ENCODE peak calls at places on chromosome 2, in five cellular contexts. T is body of pancreas, Z is endothelial cell of umbilical vein, F is adrenal gland, C is ovary. P is an unnamed sample.

GRCh38 chr2:134782792-134783191 is 55.6 kb upstream of the ACMSD start:
- DNase-seq in T (no peak), Z (peak; percentile 26), F (peak; percentile 22), C (no peak), P (no peak)

GRCh38 chr2:217150236-217150635 is 290.4 kb upstream of the TNP1 start:
- DNase-seq in T (no peak), Z (no peak), F (no peak), C (no peak), P (no peak)

GRCh38 chr2:17000083-17000482 is 334.4 kb upstream of the CYRIA start:
- DNase-seq in T (no peak), Z (no peak), F (no peak), C (no peak), P (no peak)

GRCh38 chr2:44168684-44169154 is at the start of gene PPM1B:
- DNase-seq in T (peak; percentile 99), Z (no peak), F (peak; percentile 100), C (peak; percentile 99), P (no peak)

GRCh38 chr2:233007270-233007669 is 5.8 kb downstream of the NGEF start:
- DNase-seq in T (no peak), Z (no peak), F (no peak), C (no peak), P (no peak)

GRCh38 chr2:48965204-48965603 is 189.1 kb downstream of the FSHR start:
- DNase-seq in T (no peak), Z (no peak), F (no peak), C (no peak), P (no peak)

GRCh38 chr2:133110201-133110600 is 440.2 kb upstream of the LYPD1 start:
- DNase-seq in T (no peak), Z (no peak), F (no peak), C (no peak), P (no peak)

GRCh38 chr2:217418544-217418943 is 558.7 kb upstream of the TNP1 start:
- DNase-seq in T (no peak), Z (no peak), F (no peak), C (no peak), P (no peak)

GRCh38 chr2:230905448-230906430 is 19.3 kb downstream of the GPR55 start:
- DNase-seq in T (peak; percentile 5), Z (no peak), F (no peak), C (peak; percentile 8), P (no peak)

GRCh38 chr2:215713393-215713792 is 277.5 kb upstream of the FN1 start:
- DNase-seq in T (no peak), Z (peak; percentile 33), F (no peak), C (no peak), P (no peak)

GRCh38 chr2:214311031-214311533 is 99.8 kb upstream of the VWC2L start:
- DNase-seq in T (no peak), Z (no peak), F (no peak), C (no peak), P (no peak)

GRCh38 chr2:9907402-9907801 is 44.1 kb upstream of the GRHL1 start:
- DNase-seq in T (no peak), Z (no peak), F (no peak), C (no peak), P (no peak)

GRCh38 chr2:29606105-29606871 is 315.1 kb downstream of the ALK start:
- DNase-seq in T (no peak), Z (no peak), F (no peak), C (no peak), P (peak; percentile 59)

GRCh38 chr2:230712443-230713330 is at the start of gene CAB39:
- DNase-seq in T (peak; percentile 86), Z (peak; percentile 90), F (peak; percentile 85), C (peak; percentile 90), P (peak; percentile 80)

GRCh38 chr2:226649871-226650660 is 149.6 kb downstream of the IRS1 start:
- DNase-seq in T (peak; percentile 30), Z (peak; percentile 92), F (peak; percentile 82), C (peak; percentile 73), P (peak; percentile 62)

GRCh38 chr2:36380624-36381481 is 25.3 kb downstream of the CRIM1 start:
- DNase-seq in T (peak; percentile 68), Z (peak; percentile 78), F (no peak), C (no peak), P (peak; percentile 67)

GRCh38 chr2:197072533-197072932 is 146.0 kb upstream of the PGAP1 start:
- DNase-seq in T (no peak), Z (no peak), F (no peak), C (no peak), P (no peak)

GRCh38 chr2:17441790-17442189 is 76.5 kb downstream of the RAD51AP2 start:
- DNase-seq in T (no peak), Z (no peak), F (no peak), C (no peak), P (no peak)

GRCh38 chr2:221423212-221423804 is 148.8 kb downstream of the EPHA4 start:
- DNase-seq in T (no peak), Z (peak; percentile 97), F (peak; percentile 12), C (no peak), P (no peak)

GRCh38 chr2:234425923-234426603 is 70.8 kb downstream of the ARL4C start:
- DNase-seq in T (no peak), Z (no peak), F (no peak), C (no peak), P (no peak)

GRCh38 chr2:127089466-127090235 is 17.3 kb downstream of the BIN1 start:
- DNase-seq in T (no peak), Z (no peak), F (no peak), C (peak; percentile 51), P (no peak)

GRCh38 chr2:182447843-182448242 is 21.0 kb upstream of the PDE1A start:
- DNase-seq in T (no peak), Z (no peak), F (no peak), C (no peak), P (no peak)

GRCh38 chr2:154368148-154368547 is 330.3 kb upstream of the KCNJ3 start:
- DNase-seq in T (no peak), Z (no peak), F (no peak), C (no peak), P (no peak)

GRCh38 chr2:13524492-13524891 is 807.8 kb downstream of the TRIB2 start:
- DNase-seq in T (no peak), Z (no peak), F (no peak), C (no peak), P (no peak)

GRCh38 chr2:2656046-2656715 is 325.1 kb upstream of the MYT1L start:
- DNase-seq in T (no peak), Z (no peak), F (no peak), C (no peak), P (no peak)

GRCh38 chr2:28958689-28959088 is 22.4 kb upstream of the TOGARAM2 start:
- DNase-seq in T (peak; percentile 41), Z (peak; percentile 66), F (peak; percentile 60), C (peak; percentile 71), P (peak; percentile 65)

GRCh38 chr2:239893236-239893515 is 132.0 kb downstream of the NDUFA10 start:
- DNase-seq in T (no peak), Z (no peak), F (no peak), C (no peak), P (no peak)

GRCh38 chr2:221005338-221005737 is 566.8 kb downstream of the EPHA4 start:
- DNase-seq in T (no peak), Z (no peak), F (no peak), C (no peak), P (no peak)

GRCh38 chr2:53508667-53509066 is 258.9 kb upstream of the CHAC2 start:
- DNase-seq in T (no peak), Z (no peak), F (no peak), C (no peak), P (no peak)

GRCh38 chr2:136323935-136324334 is 206.0 kb upstream of the CXCR4 start:
- DNase-seq in T (no peak), Z (no peak), F (no peak), C (no peak), P (no peak)

GRCh38 chr2:223104336-223104735 is 52.3 kb downstream of the KCNE4 start:
- DNase-seq in T (no peak), Z (no peak), F (no peak), C (no peak), P (no peak)

GRCh38 chr2:237231593-237231992 is 145.9 kb downstream of the COPS8 start:
- DNase-seq in T (no peak), Z (no peak), F (no peak), C (no peak), P (no peak)

GRCh38 chr2:159202568-159203071 is 83.9 kb downstream of the WDSUB1 start:
- DNase-seq in T (peak; percentile 57), Z (no peak), F (peak; percentile 42), C (no peak), P (peak; percentile 87)

GRCh38 chr2:171248205-171248662 is 87.5 kb upstream of the TLK1 start:
- DNase-seq in T (no peak), Z (no peak), F (no peak), C (no peak), P (no peak)

GRCh38 chr2:121329786-121330185 is 44.8 kb upstream of the TFCP2L1 start:
- DNase-seq in T (no peak), Z (no peak), F (no peak), C (no peak), P (no peak)

GRCh38 chr2:176242211-176242610 is 27.0 kb upstream of the MTX2 start:
- DNase-seq in T (no peak), Z (no peak), F (no peak), C (no peak), P (no peak)

GRCh38 chr2:18961991-18962421 is 372.6 kb upstream of the NT5C1B start:
- DNase-seq in T (no peak), Z (no peak), F (no peak), C (no peak), P (no peak)

GRCh38 chr2:174436351-174436750 is 40.8 kb downstream of the SCRN3 start:
- DNase-seq in T (no peak), Z (peak; percentile 77), F (no peak), C (no peak), P (no peak)

GRCh38 chr2:46329803-46330775 is 32.9 kb downstream of the EPAS1 start:
- DNase-seq in T (no peak), Z (no peak), F (peak; percentile 38), C (no peak), P (peak; percentile 43)

GRCh38 chr2:191008286-191008685 is 5.7 kb downstream of the STAT1 start:
- DNase-seq in T (no peak), Z (no peak), F (no peak), C (no peak), P (no peak)
- TF ChIP-seq POLR2A in T (no peak), Z (no peak), F (no peak), C (no peak), P (no peak)

GRCh38 chr2:203814661-203815540 is 52.7 kb upstream of the CTLA4 start:
- DNase-seq in T (peak; percentile 37), Z (peak; percentile 78), F (peak; percentile 37), C (peak; percentile 31), P (peak; percentile 44)
- TF ChIP-seq POLR2A in T (no peak), Z (no peak), F (no peak), C (no peak), P (no peak)

GRCh38 chr2:102620367-102620766 is 1.0 kb downstream of the SLC9A2 start:
- DNase-seq in T (no peak), Z (no peak), F (no peak), C (no peak), P (no peak)
- TF ChIP-seq POLR2A in T (no peak), Z (no peak), F (no peak), C (no peak), P (no peak)

DNA sequence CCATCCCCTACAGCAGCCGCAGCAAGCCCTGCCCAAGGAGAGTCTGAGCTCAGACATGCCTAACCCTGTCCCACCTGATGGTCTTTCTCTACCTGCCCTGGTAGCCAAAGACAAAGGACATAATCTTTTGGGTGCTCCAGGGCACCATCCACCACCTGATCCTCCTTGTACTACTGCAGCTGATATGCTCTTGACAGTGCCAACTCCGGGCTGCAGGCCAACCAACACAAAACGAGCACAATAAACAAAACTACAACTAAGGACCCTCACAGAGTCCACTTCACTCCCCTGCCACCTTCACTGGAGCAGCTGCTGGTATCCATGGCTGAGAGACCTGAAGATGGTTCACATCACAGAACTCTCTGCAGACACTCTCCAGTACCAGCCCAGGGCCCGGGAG is 106.3 kb downstream of the GRB14 start:
- DNase-seq in T (no peak), Z (no peak), F (no peak), C (no peak), P (no peak)
- TF ChIP-seq POLR2A in T (no peak), Z (no peak), F (no peak), C (no peak), P (no peak)

P was measured in H54.